ENCODE peak calls at places on chromosomes 13 and 19, in ten cellular contexts. F is GM06990; U is cardiac muscle cell; Q is BE2C; N is WTC11; S is dorsolateral prefrontal cortex; Y is B cell; O is fibroblast of mammary gland; I is GM12865; M is CD4-positive, alpha-beta T cell. X is an unnamed sample.
A peak's percentile ranks its signal among the peaks of the same experiment; 100 is the strongest.

GRCh38 chr13:52112606-52113005 is 16.3 kb downstream of the NEK5 start:
- DNase-seq in F (no peak), U (no peak), Y (no peak), O (no peak), I (no peak), M (no peak), Q (no peak), S (no peak), N (no peak), X (no peak)

GRCh38 chr13:59391696-59392095 is 772.0 kb downstream of the DIAPH3 start:
- DNase-seq in N (peak; percentile 48), S (no peak), U (peak; percentile 85), O (peak; percentile 70), I (peak; percentile 87), M (no peak), Q (peak; percentile 73), Y (peak; percentile 24), F (peak; percentile 10), X (peak; percentile 58)

GRCh38 chr19:16265890-16266585 is 58.6 kb upstream of the KLF2 start:
- DNase-seq in O (no peak), Y (no peak), S (no peak), U (no peak), M (no peak), N (no peak), I (no peak), F (no peak), Q (no peak), X (no peak)

GRCh38 chr13:28059214-28059613 is 41.2 kb downstream of the FLT3 start:
- DNase-seq in Y (no peak), U (peak; percentile 67), O (peak; percentile 38), S (no peak), F (no peak), N (peak; percentile 65), I (peak; percentile 65), Q (peak; percentile 51), M (peak; percentile 39), X (peak; percentile 9)

GRCh38 chr19:55373318-55373992 is 3.2 kb upstream of the TMEM190 start:
- DNase-seq in Y (no peak), N (no peak), S (no peak), Q (no peak), F (no peak), I (no peak), M (no peak), U (no peak), O (no peak), X (no peak)

GRCh38 chr13:20168396-20168795 is 7.5 kb upstream of the GJA3 start:
- DNase-seq in Y (no peak), S (no peak), F (no peak), O (no peak), M (no peak), I (no peak), U (no peak), Q (no peak), N (no peak), X (no peak)

GRCh38 chr19:33868821-33869412 is 72.2 kb downstream of the KCTD15 start:
- DNase-seq in S (peak; percentile 59), O (no peak), U (peak; percentile 30), Q (peak; percentile 48), I (no peak), Y (no peak), F (no peak), M (no peak), N (peak; percentile 38), X (no peak)

GRCh38 chr13:23180711-23181110 is at the start of gene SGCG:
- DNase-seq in N (no peak), S (no peak), Q (no peak), I (no peak), U (no peak), F (no peak), M (no peak), Y (no peak), O (no peak), X (no peak)

GRCh38 chr19:3849092-3849491 is 19.7 kb downstream of the ZFR2 start:
- DNase-seq in Q (peak; percentile 71), S (no peak), Y (peak; percentile 71), N (peak; percentile 33), U (peak; percentile 44), F (no peak), M (peak; percentile 40), I (peak; percentile 64), O (peak; percentile 11), X (peak; percentile 37)

GRCh38 chr13:41017153-41017552 is 2.0 kb downstream of the ELF1 start:
- DNase-seq in Y (no peak), O (no peak), I (peak; percentile 73), M (no peak), S (no peak), Q (no peak), N (no peak), U (no peak), F (no peak), X (no peak)

GRCh38 chr13:41018583-41018909 is 570 bp downstream of the ELF1 start:
- DNase-seq in Y (no peak), O (no peak), F (no peak), N (no peak), Q (no peak), I (no peak), U (no peak), M (no peak), S (no peak), X (no peak)

GRCh38 chr13:41017744-41018582 is 1.2 kb downstream of the ELF1 start:
- DNase-seq in M (no peak), N (no peak), Y (no peak), I (peak; percentile 75), F (no peak), U (no peak), Q (no peak), O (no peak), S (no peak), X (no peak)

GRCh38 chr13:41013834-41014233 is 5.3 kb downstream of the ELF1 start:
- DNase-seq in S (no peak), Q (no peak), F (no peak), U (no peak), Y (no peak), O (no peak), M (no peak), I (no peak), N (no peak), X (no peak)

DNA sequence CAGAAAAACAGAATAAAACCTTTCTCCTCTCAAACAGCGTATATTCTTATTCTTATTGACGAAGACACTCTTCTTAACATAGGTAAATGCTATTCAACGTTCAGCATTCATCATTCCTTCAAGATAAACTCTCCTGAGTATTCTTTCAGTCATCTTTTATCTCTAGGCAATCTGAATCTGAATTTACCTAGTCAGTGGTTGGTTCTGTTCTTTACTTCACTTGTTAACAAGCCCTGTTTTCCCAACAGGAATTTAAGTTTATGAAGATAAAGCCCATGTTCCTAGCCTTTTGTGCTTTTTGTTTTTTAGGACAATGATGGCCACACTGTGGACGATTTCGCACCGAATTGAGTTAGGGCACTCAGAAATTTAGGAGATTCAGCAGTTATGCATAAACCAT is 3.2 kb downstream of the ELF1 start:
- DNase-seq in N (no peak), Y (no peak), M (no peak), I (no peak), F (no peak), O (no peak), S (no peak), Q (no peak), U (no peak), X (no peak)
- TF ChIP-seq CTCF in N (no peak), Y (no peak), M (no peak), I (no peak), F (no peak), O (no peak), S (no peak), Q (no peak), U (no peak), X (no peak)

GRCh38 chr13:103388839-103389238 is 322.6 kb upstream of the SLC10A2 start:
- DNase-seq in M (no peak), F (no peak), U (no peak), O (no peak), I (no peak), Y (no peak), Q (no peak), N (no peak), S (no peak), X (no peak)
- TF ChIP-seq CTCF in M (no peak), F (peak; percentile 6), U (no peak), O (no peak), I (no peak), Y (no peak), Q (peak; percentile 31), N (no peak), S (no peak), X (peak; percentile 37)

GRCh38 chr19:41815301-41815700 is 18.9 kb downstream of the CEACAM3 start:
- DNase-seq in O (no peak), Q (no peak), Y (no peak), S (no peak), N (no peak), I (no peak), U (no peak), F (no peak), M (no peak), X (no peak)

GRCh38 chr19:41816761-41817160 is 20.4 kb downstream of the CEACAM3 start:
- DNase-seq in M (no peak), O (no peak), S (no peak), Y (no peak), U (no peak), F (no peak), I (no peak), N (no peak), Q (no peak), X (no peak)

DNA sequence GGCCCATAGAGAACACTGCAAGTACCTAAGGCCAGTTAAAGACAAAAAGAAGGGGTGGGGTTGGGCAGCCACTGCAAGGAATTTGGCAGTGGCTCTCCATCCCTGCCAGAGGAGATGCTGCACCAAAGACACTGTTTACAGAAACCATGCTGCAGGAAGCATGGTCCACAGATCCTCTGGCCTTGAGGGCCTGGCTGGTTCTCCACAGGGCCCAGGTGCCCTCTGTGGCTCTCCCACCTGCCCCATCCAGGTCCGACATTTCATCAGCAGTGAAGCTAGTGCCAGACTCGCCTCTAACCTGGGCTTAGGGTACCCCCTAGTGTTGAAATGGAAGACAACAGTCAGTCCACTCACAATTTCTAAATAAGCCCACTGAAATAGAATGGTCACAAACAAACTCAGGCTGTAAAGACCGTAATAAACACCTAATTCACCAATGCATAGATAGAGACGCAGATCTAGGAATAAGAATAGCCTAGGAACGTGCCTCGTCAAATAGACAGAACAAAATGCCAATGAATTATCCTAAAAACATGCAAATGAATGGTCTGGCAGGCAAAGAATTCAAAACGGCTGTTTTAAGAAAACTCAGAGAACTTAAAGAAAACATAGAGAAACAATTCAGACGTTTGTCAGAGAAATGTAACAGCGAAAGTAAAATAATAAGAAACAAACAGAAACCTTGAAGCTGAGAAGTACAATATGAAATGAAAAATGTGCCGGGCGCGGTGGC is 23.3 kb downstream of the LYPD4 start:
- DNase-seq in Q (peak; percentile 55), N (peak; percentile 66), O (peak; percentile 29), Y (peak; percentile 73), U (no peak), S (no peak), I (peak; percentile 67), F (peak; percentile 51), M (no peak), X (peak; percentile 14)
- TF ChIP-seq CTCF in Q (peak; percentile 82), N (peak; percentile 37), O (peak; percentile 56), Y (peak; percentile 89), U (peak; percentile 62), S (peak; percentile 47), I (peak; percentile 65), F (peak; percentile 66), M (peak; percentile 66), X (peak; percentile 65)

DNA sequence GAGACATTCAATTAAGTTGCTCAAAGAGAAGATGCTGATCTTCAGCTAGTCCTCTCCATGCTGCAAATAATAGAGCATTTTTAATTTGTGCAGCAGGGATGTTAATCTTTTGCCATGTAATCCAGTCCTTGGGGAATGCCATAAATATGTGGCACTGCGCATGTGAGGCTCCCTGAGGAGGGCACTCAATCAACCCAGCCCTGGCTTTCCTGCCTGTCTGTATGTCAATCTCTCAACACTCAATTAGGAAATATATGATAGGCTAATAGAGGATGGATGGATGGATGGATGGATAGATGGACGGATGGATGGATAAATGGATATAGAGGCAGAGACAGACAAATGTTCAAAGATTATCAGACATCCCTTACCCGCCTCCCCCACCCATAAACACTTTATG is 31.6 kb upstream of the POP4 start:
- DNase-seq in O (no peak), U (no peak), Q (no peak), M (no peak), S (no peak), N (no peak), F (no peak), I (no peak), Y (no peak), X (no peak)
- TF ChIP-seq CTCF in O (no peak), U (no peak), Q (no peak), M (no peak), S (no peak), N (no peak), F (no peak), I (no peak), Y (no peak), X (no peak)

X was measured in neural crest cell.